ENCODE peak calls at places on chromosomes 12 and 14, in four cellular contexts. M, W, H and E are unnamed samples.
A peak's percentile ranks its signal among the peaks of the same experiment; 100 is the strongest.

GRCh38 chr12:119679081-119679480 is 11.1 kb downstream of the PRKAB1 start:
- DNase-seq in W (no peak), M (no peak), H (no peak), E (no peak)

GRCh38 chr12:51000245-51000644 is 25.9 kb downstream of the SLC11A2 start:
- DNase-seq in H (no peak), W (no peak), M (no peak), E (no peak)

GRCh38 chr14:94963051-94963450 is 193.1 kb upstream of the GSC start:
- DNase-seq in M (no peak), H (no peak), W (no peak), E (no peak)

GRCh38 chr12:116713529-116713928 is 24.3 kb downstream of the SPRING1 start:
- DNase-seq in W (no peak), M (no peak), H (no peak), E (no peak)

GRCh38 chr12:51961834-51962233 is 10.3 kb downstream of the ACVR1B start:
- DNase-seq in H (peak; percentile 93), W (no peak), M (no peak), E (no peak)

GRCh38 chr14:94267352-94267751 is 25.7 kb downstream of the SERPINA10 start:
- DNase-seq in W (no peak), M (no peak), H (no peak), E (no peak)

GRCh38 chr12:24072302-24072701 is 122.8 kb upstream of the SOX5 start:
- DNase-seq in W (no peak), M (no peak), H (no peak), E (no peak)

GRCh38 chr12:123142948-123143752 is 7.7 kb downstream of the PITPNM2 start:
- DNase-seq in H (no peak), M (no peak), W (no peak), E (no peak)

GRCh38 chr14:23558363-23559009 is 2.4 kb downstream of the THTPA start:
- DNase-seq in H (no peak), M (no peak), W (no peak), E (no peak)